ENCODE peak calls at places on chromosomes 7 and 10, in eight cellular contexts. E is suprapubic skin, C is K562, O is upper lobe of left lung, L is spleen, P is endothelial cell of umbilical vein, F is adrenal gland, V is stomach. Z is an unnamed sample.

GRCh38 chr10:16828114-16828568 is 10.9 kb upstream of the RSU1 start:
- DNase-seq in E (no peak), C (peak; percentile 32), O (peak; percentile 48), L (peak; percentile 76), P (peak; percentile 93), F (peak; percentile 69), V (peak; percentile 48), Z (peak; percentile 29)

GRCh38 chr7:100602889-100603696 is 930 bp downstream of the PCOLCE start:
- DNase-seq in E (no peak), C (peak; percentile 58), O (peak; percentile 49), L (no peak), P (no peak), F (peak; percentile 64), V (no peak), Z (no peak)

GRCh38 chr10:19480296-19480695 is 335.9 kb upstream of the PLXDC2 start:
- DNase-seq in E (no peak), C (no peak), O (no peak), L (no peak), P (no peak), F (no peak), V (no peak), Z (no peak)

GRCh38 chr10:63491558-63492316 is 26.0 kb upstream of the JMJD1C start:
- DNase-seq in E (no peak), C (no peak), O (peak; percentile 61), L (no peak), P (no peak), F (peak; percentile 46), V (no peak), Z (no peak)

GRCh38 chr10:74150151-74151056 is at the start of gene AP3M1:
- DNase-seq in E (peak; percentile 92), C (peak; percentile 89), O (peak; percentile 93), L (peak; percentile 96), P (peak; percentile 82), F (peak; percentile 86), V (peak; percentile 85), Z (peak; percentile 90)

GRCh38 chr7:135744938-135745701 is 3.5 kb downstream of the FAM180A start:
- DNase-seq in E (no peak), C (no peak), O (no peak), L (no peak), P (peak; percentile 24), F (no peak), V (no peak), Z (no peak)

GRCh38 chr7:7911339-7911738 is 57.3 kb upstream of the GLCCI1 start:
- DNase-seq in E (no peak), C (no peak), O (no peak), L (no peak), P (no peak), F (no peak), V (no peak), Z (no peak)

GRCh38 chr7:99645590-99645989 is 28.8 kb downstream of the ZSCAN25 start:
- DNase-seq in E (no peak), C (no peak), O (no peak), L (no peak), P (no peak), F (no peak), V (no peak), Z (no peak)

GRCh38 chr7:140195859-140196258 is 19.1 kb upstream of the KDM7A start:
- DNase-seq in E (no peak), C (no peak), O (no peak), L (no peak), P (no peak), F (no peak), V (no peak), Z (no peak)

GRCh38 chr7:91674470-91674869 is 206.0 kb downstream of the MTERF1 start:
- DNase-seq in E (no peak), C (no peak), O (no peak), L (no peak), P (no peak), F (no peak), V (no peak), Z (peak; percentile 24)

GRCh38 chr10:79298403-79299244 is 48.6 kb upstream of the PPIF start:
- DNase-seq in E (no peak), C (peak; percentile 73), O (peak; percentile 73), L (no peak), P (peak; percentile 62), F (peak; percentile 93), V (peak; percentile 71), Z (no peak)

GRCh38 chr10:28365840-28366239 is 63.0 kb upstream of the MPP7 start:
- DNase-seq in E (no peak), C (no peak), O (no peak), L (no peak), P (no peak), F (no peak), V (no peak), Z (no peak)

GRCh38 chr7:149720372-149721083 is 52.9 kb downstream of the ZNF467 start:
- DNase-seq in E (peak; percentile 77), C (no peak), O (peak; percentile 21), L (peak; percentile 73), P (no peak), F (peak; percentile 54), V (peak; percentile 86), Z (peak; percentile 94)

GRCh38 chr10:72086466-72087391 is 1.6 kb downstream of the SPOCK2 start:
- DNase-seq in E (peak; percentile 75), C (no peak), O (peak; percentile 58), L (peak; percentile 96), P (no peak), F (peak; percentile 66), V (no peak), Z (peak; percentile 45)

GRCh38 chr7:35992436-35992835 is 160.6 kb upstream of the EEPD1 start:
- DNase-seq in E (no peak), C (no peak), O (no peak), L (no peak), P (no peak), F (no peak), V (no peak), Z (no peak)

GRCh38 chr10:101658910-101659309 is 36.1 kb downstream of the FBXW4 start:
- DNase-seq in E (no peak), C (no peak), O (no peak), L (no peak), P (no peak), F (no peak), V (no peak), Z (no peak)

GRCh38 chr7:132035517-132036362 is 479.3 kb upstream of the PODXL start:
- DNase-seq in E (no peak), C (no peak), O (no peak), L (no peak), P (no peak), F (no peak), V (no peak), Z (no peak)

GRCh38 chr10:45308707-45309106 is 6.7 kb downstream of the OR13A1 start:
- DNase-seq in E (no peak), C (peak; percentile 41), O (no peak), L (no peak), P (no peak), F (no peak), V (no peak), Z (no peak)

DNA sequence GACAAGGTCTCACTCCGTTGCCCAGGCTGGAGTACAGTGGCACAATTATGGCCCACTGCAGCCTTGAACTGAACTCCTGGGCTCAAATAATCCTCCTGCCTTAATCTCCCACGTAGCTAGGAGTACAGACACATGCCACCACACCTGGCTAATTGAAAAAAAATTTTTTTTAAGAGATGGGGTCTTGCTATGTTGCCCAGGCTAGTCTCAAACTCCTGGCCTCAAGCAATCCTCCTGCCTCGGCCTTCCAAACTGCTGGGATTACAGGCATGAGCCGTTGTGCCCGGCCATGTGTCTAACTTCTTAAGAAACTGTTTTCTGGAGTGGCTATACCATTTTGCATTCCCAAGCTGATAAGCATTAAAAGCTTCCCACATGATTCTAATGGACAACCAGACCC is 9.5 kb upstream of the EFCAB10 start:
- DNase-seq in E (no peak), C (no peak), O (no peak), L (no peak), P (no peak), F (no peak), V (no peak), Z (no peak)
- H3K4me1 ChIP-seq in E (peaks cover 3% of the 10 kb centered on the region), C (peaks cover 9% of the 10 kb centered on the region), O (no peaks in the 10 kb centered on the region), L (no peaks in the 10 kb centered on the region), P (peaks cover 8% of the 10 kb centered on the region), F (no peaks in the 10 kb centered on the region), V (peaks cover 10% of the 10 kb centered on the region), Z (no peaks in the 10 kb centered on the region)

GRCh38 chr7:143884978-143885559 is 16.9 kb downstream of the TCAF1 start:
- DNase-seq in E (no peak), C (peak; percentile 95), O (no peak), L (peak; percentile 75), P (peak; percentile 86), F (no peak), V (no peak), Z (peak; percentile 34)
- TF ChIP-seq CTCF in E (no peak), C (no peak), O (no peak), L (no peak), P (no peak), F (no peak), V (no peak), Z (no peak)

GRCh38 chr7:28002638-28003037 is 178.0 kb downstream of the JAZF1 start:
- DNase-seq in E (no peak), C (peak; percentile 14), O (no peak), L (no peak), P (peak; percentile 40), F (no peak), V (no peak), Z (no peak)
- TF ChIP-seq POLR2A in E (no peak), C (no peak), O (no peak), L (no peak), P (no peak), F (no peak), V (no peak), Z (no peak)

DNA sequence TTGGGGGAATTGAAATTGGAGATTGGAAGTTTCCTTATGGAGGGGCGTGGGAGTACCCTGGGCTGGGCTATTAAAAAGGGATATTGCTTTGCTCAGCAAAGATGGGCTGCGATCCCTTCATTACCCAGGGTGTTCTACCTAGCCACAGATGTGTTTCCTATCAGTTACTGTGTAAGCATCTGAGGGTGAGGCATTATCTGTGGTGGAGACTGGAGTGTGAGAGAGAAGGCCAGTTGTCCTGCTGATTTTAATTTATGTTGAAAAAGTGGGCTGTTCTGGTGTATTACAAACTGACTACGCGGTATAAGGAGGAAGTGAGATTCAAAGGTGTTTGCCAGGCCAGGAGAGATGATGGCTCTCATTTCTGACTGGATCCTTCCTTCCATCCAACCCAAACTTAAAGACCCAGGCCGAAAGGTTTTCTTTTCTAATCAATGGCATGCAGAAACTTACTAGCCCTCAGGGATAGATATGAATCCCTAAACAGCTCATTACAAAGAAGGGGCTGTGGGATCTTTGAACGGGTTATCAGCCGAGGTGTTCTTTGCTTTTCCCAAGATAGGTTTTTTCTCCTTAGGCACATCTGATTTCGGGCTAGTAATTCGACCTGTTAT is 7.6 kb downstream of the TCF7L2 start:
- DNase-seq in E (no peak), C (no peak), O (no peak), L (no peak), P (no peak), F (no peak), V (no peak), Z (no peak)
- H3K4me1 ChIP-seq in E (peaks cover 73% of the 10 kb centered on the region), C (peaks cover 8% of the 10 kb centered on the region), O (peaks cover 43% of the 10 kb centered on the region), L (no peaks in the 10 kb centered on the region), P (peaks cover 53% of the 10 kb centered on the region), F (peaks cover 37% of the 10 kb centered on the region), V (peaks cover 86% of the 10 kb centered on the region), Z (no peaks in the 10 kb centered on the region)

DNA sequence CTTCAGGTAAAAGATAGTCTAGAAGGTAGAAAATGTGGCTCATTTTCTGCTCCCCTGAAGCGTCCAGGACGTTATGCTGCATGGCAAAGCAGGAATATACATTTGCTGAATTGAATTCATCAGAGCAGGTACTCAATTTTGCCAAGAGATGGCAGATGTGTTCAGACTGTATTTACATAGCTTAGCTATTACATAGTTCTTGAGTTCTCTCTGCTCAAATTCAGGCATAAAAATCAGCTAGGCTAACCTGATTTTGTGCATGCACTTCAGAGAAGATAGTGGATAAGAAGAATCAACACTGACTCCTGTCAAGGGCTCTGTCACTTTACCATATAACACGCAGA is 209.2 kb upstream of the FAM3C start:
- DNase-seq in E (no peak), C (no peak), O (no peak), L (no peak), P (no peak), F (no peak), V (no peak), Z (no peak)
- TF ChIP-seq CTCF in E (no peak), C (peak; percentile 16), O (no peak), L (no peak), P (no peak), F (no peak), V (peak; percentile 38), Z (no peak)